ENCODE peak calls at places on chromosomes 4 and X, in six cellular contexts. E, R, O, Z, K and S are unnamed samples.

GRCh38 chrX:154013614-154014360 is 5.9 kb downstream of the IRAK1 start:
- DNase-seq in E (no peak), R (peak; percentile 2), K (peak; percentile 38), Z (no peak), O (peak; percentile 61), S (peak; percentile 61)

GRCh38 chr4:156686120-156686519 is 285.5 kb downstream of the PDGFC start:
- DNase-seq in O (no peak), E (peak; percentile 99), R (peak; percentile 59), K (no peak), Z (peak; percentile 65), S (no peak)

GRCh38 chr4:150136481-150136880 is 58.2 kb downstream of the DCLK2 start:
- DNase-seq in K (no peak), R (no peak), Z (no peak), O (no peak), E (no peak), S (no peak)

GRCh38 chr4:26784207-26784606 is 76.4 kb upstream of the STIM2 start:
- DNase-seq in E (no peak), O (no peak), R (no peak), Z (no peak), K (no peak), S (no peak)

GRCh38 chrX:119622356-119623232 is 16.4 kb upstream of the NKRF start:
- DNase-seq in R (no peak), E (peak; percentile 33), O (no peak), Z (no peak), K (no peak), S (no peak)

GRCh38 chrX:38052096-38052495 is 45.7 kb downstream of the SYTL5 start:
- DNase-seq in K (no peak), E (peak; percentile 34), O (peak; percentile 73), Z (peak; percentile 86), R (peak; percentile 3), S (no peak)

GRCh38 chr4:87014284-87014782 is 79.5 kb downstream of the AFF1 start:
- DNase-seq in E (peak; percentile 48), R (no peak), Z (no peak), O (no peak), K (no peak), S (no peak)

GRCh38 chrX:26778320-26778888 is 562.4 kb downstream of the MAGEB5 start:
- DNase-seq in Z (no peak), O (peak; percentile 12), R (no peak), E (no peak), K (no peak), S (no peak)

GRCh38 chr4:101953949-101954348 is 163.4 kb downstream of the BANK1 start:
- DNase-seq in O (no peak), Z (peak; percentile 27), E (no peak), R (peak; percentile 84), K (no peak), S (no peak)

GRCh38 chr4:80196259-80197131 is 808 bp upstream of the PRDM8 start:
- DNase-seq in K (no peak), R (no peak), Z (no peak), E (no peak), O (no peak), S (peak; percentile 67)

GRCh38 chrX:123988423-123989116 is 27.1 kb downstream of the STAG2 start:
- DNase-seq in Z (no peak), K (no peak), E (no peak), O (no peak), R (no peak), S (no peak)